ENCODE peak calls at places on chromosome 6, in four cellular contexts. One of them, this sample, is unnamed.

GRCh38 chr6:16058188-16058780 is 70.6 kb upstream of the MYLIP start:
- DNase-seq in NCI-H1417 treated with DMSO at 0.1 percent for 48 hours: no peak
- DNase-seq in fibroblast of lung: no peak
- DNase-seq in HS-5: no peak
- DNase-seq in this sample: peak; percentile 46

GRCh38 chr6:2938632-2939083 is 32.7 kb downstream of the SERPINB6 start:
- DNase-seq in NCI-H1417 treated with DMSO at 0.1 percent for 48 hours: no peak
- DNase-seq in fibroblast of lung: no peak
- DNase-seq in HS-5: no peak
- DNase-seq in this sample: no peak

GRCh38 chr6:151284431-151285060 is 44.8 kb downstream of the AKAP12 start:
- DNase-seq in HS-5: no peak
- DNase-seq in fibroblast of lung: no peak
- DNase-seq in NCI-H1417 treated with DMSO at 0.1 percent for 48 hours: no peak
- DNase-seq in this sample: no peak

GRCh38 chr6:129292836-129293235 is 409.9 kb downstream of the LAMA2 start:
- DNase-seq in HS-5: no peak
- DNase-seq in fibroblast of lung: no peak
- DNase-seq in NCI-H1417 treated with DMSO at 0.1 percent for 48 hours: no peak
- DNase-seq in this sample: no peak

GRCh38 chr6:137724018-137724403 is 143.0 kb upstream of the TNFAIP3 start:
- DNase-seq in NCI-H1417 treated with DMSO at 0.1 percent for 48 hours: no peak
- DNase-seq in HS-5: no peak
- DNase-seq in fibroblast of lung: no peak
- DNase-seq in this sample: peak; percentile 43

GRCh38 chr6:41193884-41194283 is 7.1 kb downstream of the TREML2 start:
- DNase-seq in HS-5: no peak
- DNase-seq in NCI-H1417 treated with DMSO at 0.1 percent for 48 hours: no peak
- DNase-seq in fibroblast of lung: no peak
- DNase-seq in this sample: no peak

GRCh38 chr6:38169826-38170526 is 350.4 kb downstream of the ZFAND3 start:
- DNase-seq in HS-5: no peak
- DNase-seq in fibroblast of lung: no peak
- DNase-seq in NCI-H1417 treated with DMSO at 0.1 percent for 48 hours: peak; percentile 89
- DNase-seq in this sample: peak; percentile 99

GRCh38 chr6:3625980-3626533 is 125.5 kb downstream of the PXDC1 start:
- DNase-seq in HS-5: no peak
- DNase-seq in NCI-H1417 treated with DMSO at 0.1 percent for 48 hours: no peak
- DNase-seq in fibroblast of lung: no peak
- DNase-seq in this sample: peak; percentile 85

GRCh38 chr6:13318821-13319220 is 9.5 kb downstream of the TBC1D7 start:
- DNase-seq in fibroblast of lung: no peak
- DNase-seq in NCI-H1417 treated with DMSO at 0.1 percent for 48 hours: no peak
- DNase-seq in HS-5: no peak
- DNase-seq in this sample: no peak

GRCh38 chr6:117711369-117711768 is 36.1 kb downstream of the NUS1 start:
- DNase-seq in HS-5: no peak
- DNase-seq in fibroblast of lung: no peak
- DNase-seq in NCI-H1417 treated with DMSO at 0.1 percent for 48 hours: no peak
- DNase-seq in this sample: no peak

GRCh38 chr6:15853259-15853658 is 190.4 kb upstream of the DTNBP1 start:
- DNase-seq in NCI-H1417 treated with DMSO at 0.1 percent for 48 hours: no peak
- DNase-seq in HS-5: no peak
- DNase-seq in fibroblast of lung: no peak
- DNase-seq in this sample: no peak

GRCh38 chr6:90003941-90004340 is 109.7 kb downstream of the GJA10 start:
- DNase-seq in NCI-H1417 treated with DMSO at 0.1 percent for 48 hours: no peak
- DNase-seq in fibroblast of lung: peak; percentile 70
- DNase-seq in HS-5: no peak
- DNase-seq in this sample: no peak

GRCh38 chr6:36668601-36669390 is 9.7 kb upstream of the CDKN1A start:
- DNase-seq in fibroblast of lung: no peak
- DNase-seq in HS-5: no peak
- DNase-seq in NCI-H1417 treated with DMSO at 0.1 percent for 48 hours: no peak
- DNase-seq in this sample: no peak

GRCh38 chr6:107820571-107821261 is 3.4 kb downstream of the SCML4 start:
- DNase-seq in HS-5: no peak
- DNase-seq in fibroblast of lung: peak; percentile 27
- DNase-seq in NCI-H1417 treated with DMSO at 0.1 percent for 48 hours: peak; percentile 47
- DNase-seq in this sample: peak; percentile 93

GRCh38 chr6:56222509-56222908 is 24.9 kb downstream of the COL21A1 start:
- DNase-seq in fibroblast of lung: peak; percentile 70
- DNase-seq in NCI-H1417 treated with DMSO at 0.1 percent for 48 hours: no peak
- DNase-seq in HS-5: peak; percentile 37
- DNase-seq in this sample: no peak

GRCh38 chr6:43891072-43891870 is 121.3 kb downstream of the VEGFA start:
- DNase-seq in HS-5: no peak
- DNase-seq in NCI-H1417 treated with DMSO at 0.1 percent for 48 hours: peak; percentile 55
- DNase-seq in fibroblast of lung: no peak
- DNase-seq in this sample: peak; percentile 93

GRCh38 chr6:49919261-49919660 is 44.7 kb downstream of the DEFB114 start:
- DNase-seq in HS-5: no peak
- DNase-seq in fibroblast of lung: no peak
- DNase-seq in NCI-H1417 treated with DMSO at 0.1 percent for 48 hours: no peak
- DNase-seq in this sample: no peak

GRCh38 chr6:3406928-3407809 is 49.7 kb downstream of the SLC22A23 start:
- DNase-seq in fibroblast of lung: no peak
- DNase-seq in NCI-H1417 treated with DMSO at 0.1 percent for 48 hours: no peak
- DNase-seq in HS-5: no peak
- DNase-seq in this sample: no peak

GRCh38 chr6:78810146-78810545 is 57.2 kb upstream of the IRAK1BP1 start:
- DNase-seq in fibroblast of lung: peak; percentile 53
- DNase-seq in NCI-H1417 treated with DMSO at 0.1 percent for 48 hours: peak; percentile 24
- DNase-seq in HS-5: peak; percentile 8
- DNase-seq in this sample: peak; percentile 68

GRCh38 chr6:3229566-3230274 is 2.3 kb upstream of the TUBB2B start:
- DNase-seq in fibroblast of lung: peak; percentile 56
- DNase-seq in NCI-H1417 treated with DMSO at 0.1 percent for 48 hours: no peak
- DNase-seq in HS-5: no peak
- DNase-seq in this sample: peak; percentile 90

GRCh38 chr6:146598785-146599405 is at the start of gene ADGB:
- DNase-seq in NCI-H1417 treated with DMSO at 0.1 percent for 48 hours: no peak
- DNase-seq in fibroblast of lung: peak; percentile 62
- DNase-seq in HS-5: no peak
- DNase-seq in this sample: peak; percentile 57

GRCh38 chr6:141451176-141451507 is 681.6 kb upstream of the GJE1 start:
- DNase-seq in HS-5: no peak
- DNase-seq in fibroblast of lung: no peak
- DNase-seq in NCI-H1417 treated with DMSO at 0.1 percent for 48 hours: no peak
- DNase-seq in this sample: no peak

GRCh38 chr6:127630800-127631199 is 53.8 kb downstream of the C6orf58 start:
- DNase-seq in NCI-H1417 treated with DMSO at 0.1 percent for 48 hours: no peak
- DNase-seq in fibroblast of lung: peak; percentile 6
- DNase-seq in HS-5: no peak
- DNase-seq in this sample: no peak

GRCh38 chr6:1625352-1625773 is 15.6 kb downstream of the FOXC1 start:
- DNase-seq in fibroblast of lung: no peak
- DNase-seq in NCI-H1417 treated with DMSO at 0.1 percent for 48 hours: no peak
- DNase-seq in HS-5: no peak
- DNase-seq in this sample: no peak

GRCh38 chr6:157823001-157823522 is at the start of gene SNX9:
- DNase-seq in NCI-H1417 treated with DMSO at 0.1 percent for 48 hours: no peak
- DNase-seq in HS-5: no peak
- DNase-seq in fibroblast of lung: peak; percentile 80
- DNase-seq in this sample: peak; percentile 92

GRCh38 chr6:166683477-166683876 is 56.4 kb upstream of the RPS6KA2 start:
- DNase-seq in fibroblast of lung: peak; percentile 82
- DNase-seq in HS-5: no peak
- DNase-seq in NCI-H1417 treated with DMSO at 0.1 percent for 48 hours: no peak
- DNase-seq in this sample: no peak

GRCh38 chr6:11484441-11484840 is 53.1 kb upstream of the TMEM170B start:
- DNase-seq in HS-5: no peak
- DNase-seq in fibroblast of lung: peak; percentile 65
- DNase-seq in NCI-H1417 treated with DMSO at 0.1 percent for 48 hours: no peak
- DNase-seq in this sample: no peak